ENCODE peak calls at places on chromosomes 3 and 15, in nine cellular contexts. One of them, this sample, is unnamed.

GRCh38 chr15:82942691-82943090 is 9.8 kb downstream of the HOMER2 start:
- DNase-seq in hepatocyte: peak; percentile 28
- DNase-seq in cardiac muscle cell: no peak
- DNase-seq in neuronal stem cell: no peak
- DNase-seq in thoracic aorta: no peak
- DNase-seq in SK-N-SH: no peak
- DNase-seq in A673: no peak
- DNase-seq in tibial artery: no peak
- DNase-seq in PC-3: peak; percentile 99
- DNase-seq in this sample: peak; percentile 66

GRCh38 chr15:90201150-90201943 is at the start of gene SEMA4B:
- DNase-seq in A673: peak; percentile 78
- DNase-seq in thoracic aorta: no peak
- DNase-seq in neuronal stem cell: peak; percentile 85
- DNase-seq in cardiac muscle cell: peak; percentile 91
- DNase-seq in tibial artery: peak; percentile 83
- DNase-seq in SK-N-SH: peak; percentile 95
- DNase-seq in hepatocyte: peak; percentile 92
- DNase-seq in PC-3: peak; percentile 58
- DNase-seq in this sample: peak; percentile 22

GRCh38 chr3:25911525-25912295 is 121.8 kb downstream of the OXSM start:
- DNase-seq in tibial artery: no peak
- DNase-seq in SK-N-SH: no peak
- DNase-seq in PC-3: no peak
- DNase-seq in hepatocyte: no peak
- DNase-seq in thoracic aorta: no peak
- DNase-seq in cardiac muscle cell: no peak
- DNase-seq in neuronal stem cell: no peak
- DNase-seq in A673: no peak
- DNase-seq in this sample: no peak

GRCh38 chr3:156675744-156676466 is 1.5 kb downstream of the TIPARP start:
- DNase-seq in hepatocyte: peak; percentile 79
- DNase-seq in A673: peak; percentile 89
- DNase-seq in PC-3: peak; percentile 99
- DNase-seq in thoracic aorta: peak; percentile 40
- DNase-seq in SK-N-SH: peak; percentile 27
- DNase-seq in neuronal stem cell: no peak
- DNase-seq in cardiac muscle cell: peak; percentile 44
- DNase-seq in tibial artery: peak; percentile 66
- DNase-seq in this sample: peak; percentile 82

GRCh38 chr3:25428003-25428861 is at the start of gene RARB:
- DNase-seq in SK-N-SH: peak; percentile 83
- DNase-seq in cardiac muscle cell: peak; percentile 93
- DNase-seq in neuronal stem cell: peak; percentile 47
- DNase-seq in tibial artery: peak; percentile 85
- DNase-seq in A673: peak; percentile 89
- DNase-seq in hepatocyte: peak; percentile 93
- DNase-seq in thoracic aorta: peak; percentile 21
- DNase-seq in PC-3: no peak
- DNase-seq in this sample: peak; percentile 95

GRCh38 chr3:4564928-4565586 is 71.9 kb downstream of the ITPR1 start:
- DNase-seq in SK-N-SH: no peak
- DNase-seq in hepatocyte: no peak
- DNase-seq in cardiac muscle cell: no peak
- DNase-seq in thoracic aorta: no peak
- DNase-seq in A673: no peak
- DNase-seq in neuronal stem cell: no peak
- DNase-seq in PC-3: peak; percentile 38
- DNase-seq in tibial artery: no peak
- DNase-seq in this sample: no peak

GRCh38 chr3:143171141-143171651 is 51.6 kb downstream of the CHST2 start:
- DNase-seq in A673: no peak
- DNase-seq in tibial artery: no peak
- DNase-seq in thoracic aorta: no peak
- DNase-seq in hepatocyte: no peak
- DNase-seq in SK-N-SH: no peak
- DNase-seq in neuronal stem cell: no peak
- DNase-seq in cardiac muscle cell: no peak
- DNase-seq in PC-3: no peak
- DNase-seq in this sample: peak; percentile 77

GRCh38 chr3:36591959-36592358 is 172.4 kb downstream of the DCLK3 start:
- DNase-seq in SK-N-SH: no peak
- DNase-seq in neuronal stem cell: no peak
- DNase-seq in tibial artery: no peak
- DNase-seq in cardiac muscle cell: no peak
- DNase-seq in hepatocyte: no peak
- DNase-seq in PC-3: peak; percentile 44
- DNase-seq in A673: no peak
- DNase-seq in thoracic aorta: no peak
- DNase-seq in this sample: no peak

GRCh38 chr3:87509401-87509800 is 233.0 kb upstream of the POU1F1 start:
- DNase-seq in tibial artery: no peak
- DNase-seq in hepatocyte: no peak
- DNase-seq in neuronal stem cell: no peak
- DNase-seq in thoracic aorta: no peak
- DNase-seq in cardiac muscle cell: no peak
- DNase-seq in A673: no peak
- DNase-seq in SK-N-SH: no peak
- DNase-seq in PC-3: no peak
- DNase-seq in this sample: no peak
- H3K4me1 ChIP-seq in tibial artery: no peaks in the 10 kb centered on the region
- H3K4me1 ChIP-seq in hepatocyte: no peaks in the 10 kb centered on the region
- H3K4me1 ChIP-seq in neuronal stem cell: peaks cover 2% of the 10 kb centered on the region
- H3K4me1 ChIP-seq in thoracic aorta: no peaks in the 10 kb centered on the region
- H3K4me1 ChIP-seq in cardiac muscle cell: no peaks in the 10 kb centered on the region
- H3K4me1 ChIP-seq in A673: peaks cover 16% of the 10 kb centered on the region
- H3K4me1 ChIP-seq in SK-N-SH: peaks cover 6% of the 10 kb centered on the region
- H3K4me1 ChIP-seq in PC-3: no peaks in the 10 kb centered on the region
- H3K4me1 ChIP-seq in this sample: no peaks in the 10 kb centered on the region

GRCh38 chr3:63969866-63970265 is 53.4 kb downstream of the PSMD6 start:
- DNase-seq in SK-N-SH: no peak
- DNase-seq in A673: no peak
- DNase-seq in neuronal stem cell: no peak
- DNase-seq in cardiac muscle cell: no peak
- DNase-seq in PC-3: no peak
- DNase-seq in thoracic aorta: no peak
- DNase-seq in tibial artery: no peak
- DNase-seq in hepatocyte: no peak
- DNase-seq in this sample: no peak

GRCh38 chr3:63966871-63967270 is 54.7 kb upstream of the SCAANT1 start:
- DNase-seq in hepatocyte: no peak
- DNase-seq in tibial artery: no peak
- DNase-seq in PC-3: no peak
- DNase-seq in thoracic aorta: no peak
- DNase-seq in SK-N-SH: no peak
- DNase-seq in A673: no peak
- DNase-seq in neuronal stem cell: no peak
- DNase-seq in cardiac muscle cell: no peak
- DNase-seq in this sample: no peak

GRCh38 chr3:63967675-63968611 is 55.4 kb downstream of the PSMD6 start:
- DNase-seq in hepatocyte: peak; percentile 75
- DNase-seq in A673: no peak
- DNase-seq in neuronal stem cell: no peak
- DNase-seq in cardiac muscle cell: peak; percentile 43
- DNase-seq in thoracic aorta: no peak
- DNase-seq in PC-3: no peak
- DNase-seq in tibial artery: peak; percentile 76
- DNase-seq in SK-N-SH: peak; percentile 13
- DNase-seq in this sample: peak; percentile 81

GRCh38 chr3:63970596-63971468 is 52.5 kb downstream of the PSMD6 start:
- DNase-seq in SK-N-SH: no peak
- DNase-seq in tibial artery: no peak
- DNase-seq in thoracic aorta: no peak
- DNase-seq in cardiac muscle cell: peak; percentile 28
- DNase-seq in neuronal stem cell: peak; percentile 85
- DNase-seq in hepatocyte: no peak
- DNase-seq in PC-3: no peak
- DNase-seq in A673: no peak
- DNase-seq in this sample: peak; percentile 16

DNA sequence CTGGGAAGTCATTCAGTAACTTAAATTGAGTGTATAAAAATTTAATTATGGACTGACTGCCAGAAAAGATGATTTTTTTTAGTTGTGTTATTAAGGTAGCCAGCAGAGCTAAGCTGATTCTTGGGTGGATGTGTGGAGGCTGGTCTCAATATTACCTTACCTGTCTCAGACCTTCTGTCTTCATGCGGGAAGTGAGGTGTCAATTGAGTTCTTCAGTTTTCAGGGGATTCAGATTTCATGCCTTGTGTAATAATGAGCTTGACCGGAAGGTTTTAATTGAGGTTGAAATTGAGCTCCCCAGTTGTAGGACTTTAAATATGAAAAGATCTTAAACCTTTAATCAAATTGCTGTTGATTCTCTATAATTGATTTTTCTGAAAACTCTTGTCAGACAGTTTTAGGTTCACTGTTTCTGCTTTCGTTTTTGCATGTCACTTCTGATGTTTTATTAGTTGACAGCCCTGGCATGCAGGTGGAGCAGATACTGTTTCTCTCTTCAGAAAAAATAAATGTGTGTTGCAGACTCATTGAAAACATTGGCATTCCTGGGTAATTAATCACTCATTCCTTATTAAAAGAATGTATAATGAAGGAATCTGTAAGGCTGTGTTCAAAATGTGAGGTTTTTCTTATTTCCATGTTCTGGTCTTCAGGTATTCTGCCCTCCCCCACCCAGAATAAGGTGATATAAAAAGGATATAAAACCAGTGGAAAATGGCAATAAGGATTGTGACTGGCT is 54.5 kb downstream of the PSMD6 start:
- DNase-seq in neuronal stem cell: no peak
- DNase-seq in SK-N-SH: no peak
- DNase-seq in hepatocyte: no peak
- DNase-seq in A673: no peak
- DNase-seq in tibial artery: no peak
- DNase-seq in PC-3: no peak
- DNase-seq in thoracic aorta: no peak
- DNase-seq in cardiac muscle cell: no peak
- DNase-seq in this sample: peak; percentile 47
- H3K4me1 ChIP-seq in neuronal stem cell: peaks cover 46% of the 10 kb centered on the region
- H3K4me1 ChIP-seq in SK-N-SH: peaks cover 11% of the 10 kb centered on the region
- H3K4me1 ChIP-seq in hepatocyte: peaks cover 74% of the 10 kb centered on the region
- H3K4me1 ChIP-seq in A673: peaks cover 22% of the 10 kb centered on the region
- H3K4me1 ChIP-seq in tibial artery: peaks cover 82% of the 10 kb centered on the region
- H3K4me1 ChIP-seq in PC-3: peaks cover 9% of the 10 kb centered on the region
- H3K4me1 ChIP-seq in thoracic aorta: peaks cover 76% of the 10 kb centered on the region
- H3K4me1 ChIP-seq in cardiac muscle cell: peaks cover 51% of the 10 kb centered on the region
- H3K4me1 ChIP-seq in this sample: peaks cover 45% of the 10 kb centered on the region

GRCh38 chr3:42851228-42851834 is 24.3 kb downstream of the CYP8B1 start:
- DNase-seq in PC-3: peak; percentile 24
- DNase-seq in tibial artery: no peak
- DNase-seq in SK-N-SH: no peak
- DNase-seq in cardiac muscle cell: no peak
- DNase-seq in neuronal stem cell: no peak
- DNase-seq in hepatocyte: no peak
- DNase-seq in A673: no peak
- DNase-seq in thoracic aorta: no peak
- DNase-seq in this sample: peak; percentile 14

GRCh38 chr3:42847731-42848130 is 27.9 kb downstream of the CYP8B1 start:
- DNase-seq in SK-N-SH: no peak
- DNase-seq in cardiac muscle cell: no peak
- DNase-seq in PC-3: no peak
- DNase-seq in A673: no peak
- DNase-seq in tibial artery: no peak
- DNase-seq in hepatocyte: no peak
- DNase-seq in neuronal stem cell: no peak
- DNase-seq in thoracic aorta: no peak
- DNase-seq in this sample: no peak

GRCh38 chr3:42846682-42847522 is 28.8 kb downstream of the CYP8B1 start:
- DNase-seq in thoracic aorta: no peak
- DNase-seq in PC-3: no peak
- DNase-seq in SK-N-SH: no peak
- DNase-seq in cardiac muscle cell: no peak
- DNase-seq in A673: no peak
- DNase-seq in hepatocyte: no peak
- DNase-seq in tibial artery: no peak
- DNase-seq in neuronal stem cell: no peak
- DNase-seq in this sample: no peak

GRCh38 chr3:42850263-42850662 is 25.4 kb downstream of the CYP8B1 start:
- DNase-seq in thoracic aorta: no peak
- DNase-seq in hepatocyte: no peak
- DNase-seq in cardiac muscle cell: no peak
- DNase-seq in tibial artery: no peak
- DNase-seq in PC-3: no peak
- DNase-seq in neuronal stem cell: no peak
- DNase-seq in SK-N-SH: no peak
- DNase-seq in A673: no peak
- DNase-seq in this sample: no peak

DNA sequence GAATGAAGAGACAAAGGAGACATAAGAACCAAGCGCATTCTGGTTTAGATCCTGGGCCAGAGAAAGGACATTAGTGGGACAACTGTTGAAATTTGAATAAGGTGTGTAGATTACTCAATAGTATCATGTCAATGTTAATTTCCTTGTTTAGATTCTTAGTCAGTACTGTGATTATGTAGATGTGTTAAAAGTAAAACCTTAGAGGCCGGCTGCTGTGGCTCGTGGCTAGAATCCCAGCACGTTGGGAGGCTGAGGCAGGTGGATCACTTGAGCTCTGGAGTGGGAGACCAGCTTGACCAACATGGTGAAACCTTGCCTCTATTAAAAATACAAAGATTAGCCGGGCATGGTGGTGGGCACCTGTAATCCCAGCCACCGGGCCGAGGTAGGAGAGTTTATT is 26.7 kb downstream of the CYP8B1 start:
- DNase-seq in PC-3: no peak
- DNase-seq in tibial artery: no peak
- DNase-seq in neuronal stem cell: no peak
- DNase-seq in A673: no peak
- DNase-seq in thoracic aorta: no peak
- DNase-seq in cardiac muscle cell: no peak
- DNase-seq in SK-N-SH: no peak
- DNase-seq in hepatocyte: no peak
- DNase-seq in this sample: no peak
- H3K4me1 ChIP-seq in PC-3: no peaks in the 10 kb centered on the region
- H3K4me1 ChIP-seq in tibial artery: peaks cover 57% of the 10 kb centered on the region
- H3K4me1 ChIP-seq in neuronal stem cell: peaks cover 10% of the 10 kb centered on the region
- H3K4me1 ChIP-seq in A673: no peaks in the 10 kb centered on the region
- H3K4me1 ChIP-seq in thoracic aorta: peaks cover 63% of the 10 kb centered on the region
- H3K4me1 ChIP-seq in cardiac muscle cell: peaks cover 3% of the 10 kb centered on the region
- H3K4me1 ChIP-seq in SK-N-SH: no peaks in the 10 kb centered on the region
- H3K4me1 ChIP-seq in hepatocyte: peaks cover 18% of the 10 kb centered on the region
- H3K4me1 ChIP-seq in this sample: no peaks in the 10 kb centered on the region

GRCh38 chr3:48564667-48565066 is 1.1 kb upstream of the UCN2 start:
- DNase-seq in A673: no peak
- DNase-seq in hepatocyte: no peak
- DNase-seq in cardiac muscle cell: no peak
- DNase-seq in SK-N-SH: no peak
- DNase-seq in PC-3: no peak
- DNase-seq in neuronal stem cell: no peak
- DNase-seq in tibial artery: no peak
- DNase-seq in thoracic aorta: no peak
- DNase-seq in this sample: no peak

GRCh38 chr3:48563382-48563918 is at the start of gene UCN2:
- DNase-seq in SK-N-SH: no peak
- DNase-seq in neuronal stem cell: no peak
- DNase-seq in cardiac muscle cell: no peak
- DNase-seq in hepatocyte: no peak
- DNase-seq in A673: peak; percentile 30
- DNase-seq in thoracic aorta: no peak
- DNase-seq in PC-3: no peak
- DNase-seq in tibial artery: no peak
- DNase-seq in this sample: no peak

GRCh38 chr3:48565186-48565585 is 1.6 kb upstream of the UCN2 start:
- DNase-seq in neuronal stem cell: no peak
- DNase-seq in PC-3: no peak
- DNase-seq in A673: no peak
- DNase-seq in cardiac muscle cell: no peak
- DNase-seq in hepatocyte: no peak
- DNase-seq in tibial artery: no peak
- DNase-seq in SK-N-SH: no peak
- DNase-seq in thoracic aorta: no peak
- DNase-seq in this sample: no peak

GRCh38 chr3:48562367-48563095 is 1.1 kb downstream of the UCN2 start:
- DNase-seq in neuronal stem cell: no peak
- DNase-seq in PC-3: no peak
- DNase-seq in A673: no peak
- DNase-seq in hepatocyte: no peak
- DNase-seq in thoracic aorta: no peak
- DNase-seq in SK-N-SH: peak; percentile 60
- DNase-seq in tibial artery: no peak
- DNase-seq in cardiac muscle cell: no peak
- DNase-seq in this sample: no peak

DNA sequence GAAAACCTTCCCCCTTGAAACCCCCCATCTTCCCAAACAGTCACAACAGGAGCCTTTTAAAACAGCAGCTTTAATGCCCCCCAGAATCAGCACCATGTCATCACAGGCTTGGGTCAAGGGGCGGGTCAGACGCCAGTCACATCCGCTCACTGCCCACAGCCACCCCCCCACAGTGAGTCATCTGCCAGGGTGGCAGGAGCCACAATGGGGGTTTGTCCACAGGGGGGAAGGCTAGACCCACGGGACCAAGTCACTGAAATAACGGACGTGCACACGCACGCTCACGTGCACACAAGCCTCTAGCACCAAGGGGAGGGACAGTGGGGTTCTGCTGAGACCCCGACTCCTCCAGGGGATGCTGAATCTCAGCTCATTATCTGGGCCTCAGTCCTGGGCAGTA is 441 bp upstream of the UCN2 start:
- DNase-seq in hepatocyte: no peak
- DNase-seq in cardiac muscle cell: no peak
- DNase-seq in PC-3: peak; percentile 77
- DNase-seq in thoracic aorta: no peak
- DNase-seq in tibial artery: peak; percentile 78
- DNase-seq in A673: no peak
- DNase-seq in neuronal stem cell: no peak
- DNase-seq in SK-N-SH: no peak
- DNase-seq in this sample: peak; percentile 57
- H3K4me1 ChIP-seq in hepatocyte: peaks cover 10% of the 10 kb centered on the region
- H3K4me1 ChIP-seq in cardiac muscle cell: peaks cover 24% of the 10 kb centered on the region
- H3K4me1 ChIP-seq in PC-3: peaks cover 38% of the 10 kb centered on the region
- H3K4me1 ChIP-seq in thoracic aorta: peaks cover 26% of the 10 kb centered on the region
- H3K4me1 ChIP-seq in tibial artery: peaks cover 20% of the 10 kb centered on the region
- H3K4me1 ChIP-seq in A673: peaks cover 9% of the 10 kb centered on the region
- H3K4me1 ChIP-seq in neuronal stem cell: peaks cover 32% of the 10 kb centered on the region
- H3K4me1 ChIP-seq in SK-N-SH: peaks cover 49% of the 10 kb centered on the region
- H3K4me1 ChIP-seq in this sample: peaks cover 71% of the 10 kb centered on the region